ENCODE peak calls at places on chromosomes 5 and 9, in ten cellular contexts. One of them, this sample, is unnamed.

GRCh38 chr9:19583890-19584289 is 175.1 kb downstream of the ACER2 start:
- DNase-seq in neural progenitor cell: no peak
- DNase-seq in type B pancreatic cell: no peak
- DNase-seq in suprapubic skin: no peak
- DNase-seq in kidney epithelial cell: no peak
- DNase-seq in lower leg skin: no peak
- DNase-seq in heart left ventricle: no peak
- DNase-seq in endothelial cell: no peak
- DNase-seq in cardiac fibroblast: no peak
- DNase-seq in glutamatergic neuron: no peak
- DNase-seq in this sample: no peak

GRCh38 chr9:89427621-89428221 is 70.2 kb downstream of the SEMA4D start:
- DNase-seq in cardiac fibroblast: no peak
- DNase-seq in suprapubic skin: no peak
- DNase-seq in kidney epithelial cell: no peak
- DNase-seq in neural progenitor cell: no peak
- DNase-seq in heart left ventricle: no peak
- DNase-seq in type B pancreatic cell: no peak
- DNase-seq in glutamatergic neuron: no peak
- DNase-seq in lower leg skin: no peak
- DNase-seq in endothelial cell: no peak
- DNase-seq in this sample: no peak

GRCh38 chr5:17723876-17724275 is 89.6 kb downstream of the TAF11L14 start:
- DNase-seq in kidney epithelial cell: no peak
- DNase-seq in lower leg skin: no peak
- DNase-seq in glutamatergic neuron: peak
- DNase-seq in neural progenitor cell: no peak
- DNase-seq in endothelial cell: no peak
- DNase-seq in heart left ventricle: no peak
- DNase-seq in cardiac fibroblast: no peak
- DNase-seq in type B pancreatic cell: no peak
- DNase-seq in suprapubic skin: no peak
- DNase-seq in this sample: no peak

GRCh38 chr5:40172721-40173120 is 507.0 kb upstream of the PTGER4 start:
- DNase-seq in suprapubic skin: no peak
- DNase-seq in neural progenitor cell: no peak
- DNase-seq in cardiac fibroblast: peak
- DNase-seq in type B pancreatic cell: no peak
- DNase-seq in glutamatergic neuron: no peak
- DNase-seq in endothelial cell: no peak
- DNase-seq in lower leg skin: no peak
- DNase-seq in heart left ventricle: no peak
- DNase-seq in kidney epithelial cell: no peak
- DNase-seq in this sample: no peak

GRCh38 chr9:121886759-121887485 is 206.2 kb downstream of the TTLL11 start:
- DNase-seq in suprapubic skin: peak
- DNase-seq in glutamatergic neuron: no peak
- DNase-seq in heart left ventricle: no peak
- DNase-seq in kidney epithelial cell: no peak
- DNase-seq in endothelial cell: no peak
- DNase-seq in type B pancreatic cell: no peak
- DNase-seq in lower leg skin: no peak
- DNase-seq in cardiac fibroblast: no peak
- DNase-seq in neural progenitor cell: no peak
- DNase-seq in this sample: no peak

GRCh38 chr5:130762031-130762430 is 403.0 kb downstream of the HINT1 start:
- DNase-seq in heart left ventricle: no peak
- DNase-seq in glutamatergic neuron: no peak
- DNase-seq in neural progenitor cell: no peak
- DNase-seq in suprapubic skin: no peak
- DNase-seq in cardiac fibroblast: peak
- DNase-seq in type B pancreatic cell: no peak
- DNase-seq in kidney epithelial cell: no peak
- DNase-seq in endothelial cell: no peak
- DNase-seq in lower leg skin: no peak
- DNase-seq in this sample: no peak

GRCh38 chr5:28707706-28708105 is 1669.3 kb upstream of the CDH9 start:
- DNase-seq in cardiac fibroblast: no peak
- DNase-seq in endothelial cell: no peak
- DNase-seq in lower leg skin: no peak
- DNase-seq in neural progenitor cell: no peak
- DNase-seq in suprapubic skin: no peak
- DNase-seq in kidney epithelial cell: no peak
- DNase-seq in glutamatergic neuron: no peak
- DNase-seq in heart left ventricle: no peak
- DNase-seq in type B pancreatic cell: no peak
- DNase-seq in this sample: no peak

GRCh38 chr5:1890296-1890695 is 7.6 kb upstream of the IRX4 start:
- DNase-seq in heart left ventricle: no peak
- DNase-seq in kidney epithelial cell: no peak
- DNase-seq in lower leg skin: no peak
- DNase-seq in suprapubic skin: no peak
- DNase-seq in cardiac fibroblast: no peak
- DNase-seq in endothelial cell: no peak
- DNase-seq in neural progenitor cell: no peak
- DNase-seq in glutamatergic neuron: no peak
- DNase-seq in type B pancreatic cell: no peak
- DNase-seq in this sample: no peak

GRCh38 chr5:420632-421286 is 22.2 kb upstream of the EXOC3 start:
- DNase-seq in cardiac fibroblast: no peak
- DNase-seq in neural progenitor cell: no peak
- DNase-seq in glutamatergic neuron: no peak
- DNase-seq in lower leg skin: no peak
- DNase-seq in suprapubic skin: peak
- DNase-seq in type B pancreatic cell: no peak
- DNase-seq in heart left ventricle: no peak
- DNase-seq in kidney epithelial cell: no peak
- DNase-seq in endothelial cell: no peak
- DNase-seq in this sample: no peak

GRCh38 chr5:35138232-35138631 is 90.5 kb upstream of the AGXT2 start:
- DNase-seq in type B pancreatic cell: no peak
- DNase-seq in suprapubic skin: no peak
- DNase-seq in glutamatergic neuron: no peak
- DNase-seq in lower leg skin: no peak
- DNase-seq in cardiac fibroblast: peak
- DNase-seq in kidney epithelial cell: no peak
- DNase-seq in neural progenitor cell: no peak
- DNase-seq in heart left ventricle: no peak
- DNase-seq in endothelial cell: no peak
- DNase-seq in this sample: no peak

GRCh38 chr5:175895701-175896102 is 24.3 kb downstream of the CPLX2 start:
- DNase-seq in lower leg skin: peak
- DNase-seq in kidney epithelial cell: no peak
- DNase-seq in endothelial cell: no peak
- DNase-seq in suprapubic skin: no peak
- DNase-seq in glutamatergic neuron: no peak
- DNase-seq in type B pancreatic cell: no peak
- DNase-seq in heart left ventricle: peak
- DNase-seq in cardiac fibroblast: peak
- DNase-seq in neural progenitor cell: peak
- DNase-seq in this sample: no peak

GRCh38 chr5:74657165-74657564 is 16.6 kb upstream of the ENC1 start:
- DNase-seq in endothelial cell: no peak
- DNase-seq in lower leg skin: no peak
- DNase-seq in type B pancreatic cell: no peak
- DNase-seq in kidney epithelial cell: no peak
- DNase-seq in neural progenitor cell: no peak
- DNase-seq in heart left ventricle: no peak
- DNase-seq in glutamatergic neuron: no peak
- DNase-seq in cardiac fibroblast: no peak
- DNase-seq in suprapubic skin: no peak
- DNase-seq in this sample: no peak

GRCh38 chr9:127210851-127211730 is 53.5 kb upstream of the GARNL3 start:
- DNase-seq in neural progenitor cell: peak
- DNase-seq in kidney epithelial cell: no peak
- DNase-seq in heart left ventricle: no peak
- DNase-seq in suprapubic skin: no peak
- DNase-seq in type B pancreatic cell: no peak
- DNase-seq in glutamatergic neuron: peak
- DNase-seq in lower leg skin: no peak
- DNase-seq in cardiac fibroblast: no peak
- DNase-seq in endothelial cell: no peak
- DNase-seq in this sample: no peak

GRCh38 chr9:130448771-130449170 is 4.0 kb downstream of the ASS1 start:
- DNase-seq in lower leg skin: no peak
- DNase-seq in heart left ventricle: no peak
- DNase-seq in type B pancreatic cell: no peak
- DNase-seq in endothelial cell: no peak
- DNase-seq in cardiac fibroblast: no peak
- DNase-seq in neural progenitor cell: no peak
- DNase-seq in suprapubic skin: no peak
- DNase-seq in glutamatergic neuron: no peak
- DNase-seq in kidney epithelial cell: no peak
- DNase-seq in this sample: no peak

GRCh38 chr9:77475641-77476473 is 172.3 kb downstream of the GNA14 start:
- DNase-seq in suprapubic skin: no peak
- DNase-seq in kidney epithelial cell: no peak
- DNase-seq in cardiac fibroblast: peak
- DNase-seq in neural progenitor cell: no peak
- DNase-seq in heart left ventricle: peak
- DNase-seq in glutamatergic neuron: no peak
- DNase-seq in lower leg skin: no peak
- DNase-seq in type B pancreatic cell: no peak
- DNase-seq in endothelial cell: no peak
- DNase-seq in this sample: no peak

GRCh38 chr5:138506370-138507113 is 36.5 kb downstream of the ETF1 start:
- DNase-seq in endothelial cell: no peak
- DNase-seq in heart left ventricle: no peak
- DNase-seq in type B pancreatic cell: no peak
- DNase-seq in lower leg skin: no peak
- DNase-seq in kidney epithelial cell: no peak
- DNase-seq in suprapubic skin: no peak
- DNase-seq in neural progenitor cell: no peak
- DNase-seq in glutamatergic neuron: no peak
- DNase-seq in cardiac fibroblast: no peak
- DNase-seq in this sample: no peak

GRCh38 chr5:120818128-120818527 is 354.0 kb downstream of the PRR16 start:
- DNase-seq in type B pancreatic cell: no peak
- DNase-seq in lower leg skin: no peak
- DNase-seq in neural progenitor cell: no peak
- DNase-seq in cardiac fibroblast: no peak
- DNase-seq in kidney epithelial cell: no peak
- DNase-seq in heart left ventricle: no peak
- DNase-seq in glutamatergic neuron: no peak
- DNase-seq in suprapubic skin: no peak
- DNase-seq in endothelial cell: no peak
- DNase-seq in this sample: no peak

GRCh38 chr9:70318002-70318401 is 59.2 kb downstream of the SMC5 start:
- DNase-seq in lower leg skin: no peak
- DNase-seq in kidney epithelial cell: no peak
- DNase-seq in heart left ventricle: no peak
- DNase-seq in cardiac fibroblast: no peak
- DNase-seq in glutamatergic neuron: no peak
- DNase-seq in type B pancreatic cell: no peak
- DNase-seq in endothelial cell: peak
- DNase-seq in suprapubic skin: no peak
- DNase-seq in neural progenitor cell: peak
- DNase-seq in this sample: no peak
- TF ChIP-seq CTCF in lower leg skin: no peak
- TF ChIP-seq CTCF in kidney epithelial cell: peak
- TF ChIP-seq CTCF in heart left ventricle: no peak
- TF ChIP-seq CTCF in cardiac fibroblast: peak
- TF ChIP-seq CTCF in glutamatergic neuron: peak
- TF ChIP-seq CTCF in type B pancreatic cell: peak
- TF ChIP-seq CTCF in endothelial cell: peak
- TF ChIP-seq CTCF in suprapubic skin: no peak
- TF ChIP-seq CTCF in neural progenitor cell: peak
- TF ChIP-seq CTCF in this sample: no peak

GRCh38 chr9:87501806-87502205 is 4.1 kb downstream of the DAPK1 start:
- DNase-seq in suprapubic skin: no peak
- DNase-seq in heart left ventricle: no peak
- DNase-seq in cardiac fibroblast: no peak
- DNase-seq in lower leg skin: no peak
- DNase-seq in type B pancreatic cell: no peak
- DNase-seq in glutamatergic neuron: no peak
- DNase-seq in neural progenitor cell: no peak
- DNase-seq in endothelial cell: no peak
- DNase-seq in kidney epithelial cell: no peak
- DNase-seq in this sample: no peak

GRCh38 chr9:87500894-87501656 is 3.4 kb downstream of the DAPK1 start:
- DNase-seq in glutamatergic neuron: no peak
- DNase-seq in cardiac fibroblast: no peak
- DNase-seq in neural progenitor cell: no peak
- DNase-seq in suprapubic skin: no peak
- DNase-seq in lower leg skin: no peak
- DNase-seq in type B pancreatic cell: no peak
- DNase-seq in kidney epithelial cell: no peak
- DNase-seq in heart left ventricle: no peak
- DNase-seq in endothelial cell: no peak
- DNase-seq in this sample: no peak

GRCh38 chr9:87499455-87500015 is 1.9 kb downstream of the DAPK1 start:
- DNase-seq in neural progenitor cell: no peak
- DNase-seq in glutamatergic neuron: no peak
- DNase-seq in heart left ventricle: no peak
- DNase-seq in lower leg skin: no peak
- DNase-seq in suprapubic skin: no peak
- DNase-seq in type B pancreatic cell: no peak
- DNase-seq in endothelial cell: no peak
- DNase-seq in cardiac fibroblast: no peak
- DNase-seq in kidney epithelial cell: no peak
- DNase-seq in this sample: no peak

GRCh38 chr9:87498816-87499454 is 1.3 kb downstream of the DAPK1 start:
- DNase-seq in type B pancreatic cell: no peak
- DNase-seq in heart left ventricle: no peak
- DNase-seq in glutamatergic neuron: no peak
- DNase-seq in suprapubic skin: no peak
- DNase-seq in neural progenitor cell: peak
- DNase-seq in endothelial cell: peak
- DNase-seq in cardiac fibroblast: no peak
- DNase-seq in kidney epithelial cell: no peak
- DNase-seq in lower leg skin: no peak
- DNase-seq in this sample: no peak

GRCh38 chr9:87500491-87500890 is 2.8 kb downstream of the DAPK1 start:
- DNase-seq in cardiac fibroblast: no peak
- DNase-seq in glutamatergic neuron: no peak
- DNase-seq in kidney epithelial cell: no peak
- DNase-seq in neural progenitor cell: no peak
- DNase-seq in heart left ventricle: no peak
- DNase-seq in type B pancreatic cell: no peak
- DNase-seq in suprapubic skin: no peak
- DNase-seq in endothelial cell: no peak
- DNase-seq in lower leg skin: no peak
- DNase-seq in this sample: no peak
- TF ChIP-seq CTCF in cardiac fibroblast: no peak
- TF ChIP-seq CTCF in glutamatergic neuron: no peak
- TF ChIP-seq CTCF in kidney epithelial cell: peak
- TF ChIP-seq CTCF in neural progenitor cell: peak
- TF ChIP-seq CTCF in heart left ventricle: no peak
- TF ChIP-seq CTCF in type B pancreatic cell: peak
- TF ChIP-seq CTCF in suprapubic skin: no peak
- TF ChIP-seq CTCF in endothelial cell: no peak
- TF ChIP-seq CTCF in lower leg skin: no peak
- TF ChIP-seq CTCF in this sample: peak

GRCh38 chr5:141940695-141941271 is 17.1 kb downstream of the DELE1 start:
- DNase-seq in suprapubic skin: no peak
- DNase-seq in kidney epithelial cell: no peak
- DNase-seq in type B pancreatic cell: no peak
- DNase-seq in glutamatergic neuron: no peak
- DNase-seq in cardiac fibroblast: no peak
- DNase-seq in lower leg skin: no peak
- DNase-seq in endothelial cell: no peak
- DNase-seq in heart left ventricle: no peak
- DNase-seq in neural progenitor cell: no peak
- DNase-seq in this sample: no peak
- TF ChIP-seq CTCF in suprapubic skin: no peak
- TF ChIP-seq CTCF in kidney epithelial cell: no peak
- TF ChIP-seq CTCF in type B pancreatic cell: no peak
- TF ChIP-seq CTCF in glutamatergic neuron: no peak
- TF ChIP-seq CTCF in cardiac fibroblast: no peak
- TF ChIP-seq CTCF in lower leg skin: no peak
- TF ChIP-seq CTCF in endothelial cell: no peak
- TF ChIP-seq CTCF in heart left ventricle: no peak
- TF ChIP-seq CTCF in neural progenitor cell: no peak
- TF ChIP-seq CTCF in this sample: no peak

GRCh38 chr5:164597293-164597900 is 1092.0 kb downstream of the MAT2B start:
- DNase-seq in endothelial cell: peak
- DNase-seq in lower leg skin: no peak
- DNase-seq in kidney epithelial cell: no peak
- DNase-seq in suprapubic skin: no peak
- DNase-seq in glutamatergic neuron: peak
- DNase-seq in cardiac fibroblast: peak
- DNase-seq in heart left ventricle: no peak
- DNase-seq in neural progenitor cell: peak
- DNase-seq in type B pancreatic cell: no peak
- DNase-seq in this sample: no peak
- TF ChIP-seq CTCF in endothelial cell: peak
- TF ChIP-seq CTCF in lower leg skin: no peak
- TF ChIP-seq CTCF in kidney epithelial cell: peak
- TF ChIP-seq CTCF in suprapubic skin: no peak
- TF ChIP-seq CTCF in glutamatergic neuron: peak
- TF ChIP-seq CTCF in cardiac fibroblast: peak
- TF ChIP-seq CTCF in heart left ventricle: no peak
- TF ChIP-seq CTCF in neural progenitor cell: peak
- TF ChIP-seq CTCF in type B pancreatic cell: peak
- TF ChIP-seq CTCF in this sample: peak

This sample was measured in osteocyte.